ENCODE peak calls at places on chromosome 21, in five cellular contexts. W, Y, H, K and J are unnamed samples.

GRCh38 chr21:43958364-43959158 is 53.5 kb upstream of the TRAPPC10 start:
- DNase-seq in W (no peak), H (no peak), Y (no peak), K (no peak), J (no peak)

GRCh38 chr21:42566524-42567180 is 53.0 kb downstream of the SLC37A1 start:
- DNase-seq in Y (no peak), H (no peak), K (no peak), W (peak), J (no peak)

GRCh38 chr21:26443291-26443690 is 129.8 kb downstream of the CYYR1 start:
- DNase-seq in Y (no peak), H (no peak), K (no peak), W (no peak), J (no peak)

GRCh38 chr21:30430170-30430655 is at the start of gene KRTAP13-4:
- DNase-seq in H (no peak), W (no peak), K (no peak), Y (no peak), J (no peak)

GRCh38 chr21:43372663-43373386 is 54.1 kb downstream of the SIK1 start:
- DNase-seq in Y (no peak), H (peak), K (no peak), W (no peak), J (no peak)

GRCh38 chr21:25710550-25710949 is 24.2 kb downstream of the ATP5PF start:
- DNase-seq in H (no peak), W (no peak), K (no peak), Y (no peak), J (no peak)

GRCh38 chr21:44372616-44373015 is 19.2 kb downstream of the TRPM2 start:
- DNase-seq in Y (no peak), H (no peak), W (no peak), K (no peak), J (no peak)

GRCh38 chr21:30434033-30434631 is 4.1 kb downstream of the KRTAP13-4 start:
- DNase-seq in H (peak), Y (peak), K (no peak), W (no peak), J (peak)

GRCh38 chr21:40047993-40048730 is 180.9 kb downstream of the PCP4 start:
- DNase-seq in K (no peak), W (no peak), H (no peak), Y (no peak), J (no peak)

GRCh38 chr21:34280389-34280795 is 83.4 kb upstream of the KCNE2 start:
- DNase-seq in Y (no peak), K (no peak), H (no peak), W (no peak), J (no peak)

GRCh38 chr21:35323947-35324346 is 274.8 kb upstream of the RUNX1 start:
- DNase-seq in K (no peak), Y (no peak), W (no peak), H (no peak), J (no peak)

GRCh38 chr21:21165063-21165645 is 166.9 kb downstream of the NCAM2 start:
- DNase-seq in W (no peak), Y (no peak), H (no peak), K (no peak), J (no peak)

GRCh38 chr21:37971390-37971789 is 55.1 kb upstream of the KCNJ6 start:
- DNase-seq in H (no peak), K (no peak), Y (no peak), W (no peak), J (no peak)

GRCh38 chr21:39568380-39568779 is 44.4 kb upstream of the B3GALT5 start:
- DNase-seq in K (no peak), Y (no peak), W (no peak), H (no peak), J (peak)

GRCh38 chr21:37446552-37446951 is 80.0 kb downstream of the DYRK1A start:
- DNase-seq in K (no peak), Y (peak), H (no peak), W (no peak), J (no peak)

GRCh38 chr21:32046191-32046590 is 173.4 kb downstream of the HUNK start:
- DNase-seq in Y (no peak), W (no peak), H (no peak), K (no peak), J (no peak)

GRCh38 chr21:31310750-31311149 is 33.3 kb downstream of the TIAM1 start:
- DNase-seq in K (no peak), H (no peak), W (no peak), Y (peak), J (no peak)

GRCh38 chr21:38208118-38208517 is 48.7 kb upstream of the KCNJ15 start:
- DNase-seq in W (no peak), Y (no peak), K (no peak), H (no peak), J (no peak)